ENCODE peak calls at places on chromosomes 4 and X, in eight cellular contexts. W is activated CD8-positive, alpha-beta T cell treated with anti-CD3 and anti-CD28 coated beads for 36 hours; J is A549; F is SK-N-SH; V is lung; T is colonic mucosa; P is lower leg skin; E is brain microvascular endothelial cell. G is an unnamed sample.

GRCh38 chr4:181674315-181674714 is 568.9 kb upstream of the TENM3 start:
- DNase-seq in T (no peak), W (no peak), E (no peak), F (no peak), V (no peak), P (no peak), J (no peak), G (no peak)

GRCh38 chr4:152935661-152936445 is at the start of gene FHDC1:
- DNase-seq in V (peak; percentile 82), J (no peak), W (peak; percentile 28), E (no peak), T (peak; percentile 86), P (no peak), F (peak; percentile 80), G (peak; percentile 58)

GRCh38 chr4:150283689-150284088 is 205.4 kb downstream of the DCLK2 start:
- DNase-seq in P (no peak), J (no peak), F (peak; percentile 30), V (no peak), W (no peak), T (no peak), E (peak; percentile 99), G (no peak)

GRCh38 chr4:11769425-11769824 is 340.7 kb upstream of the HS3ST1 start:
- DNase-seq in P (no peak), J (no peak), W (no peak), E (peak; percentile 1), V (no peak), F (no peak), T (no peak), G (no peak)

GRCh38 chr4:53545238-53545637 is 46.0 kb downstream of the LNX1 start:
- DNase-seq in F (no peak), W (no peak), E (no peak), P (no peak), V (no peak), T (no peak), J (no peak), G (no peak)

GRCh38 chr4:94849901-94850300 is 92.1 kb downstream of the BMPR1B start:
- DNase-seq in V (no peak), J (no peak), T (no peak), P (no peak), F (no peak), E (no peak), W (no peak), G (no peak)

GRCh38 chrX:10482262-10482661 is 138.1 kb downstream of the MID1 start:
- DNase-seq in W (no peak), F (no peak), J (no peak), E (no peak), P (no peak), T (no peak), V (no peak), G (peak; percentile 7)

GRCh38 chr4:158112612-158113011 is 60.2 kb downstream of the GASK1B start:
- DNase-seq in W (no peak), P (no peak), J (no peak), F (no peak), V (no peak), T (no peak), E (no peak), G (no peak)

DNA sequence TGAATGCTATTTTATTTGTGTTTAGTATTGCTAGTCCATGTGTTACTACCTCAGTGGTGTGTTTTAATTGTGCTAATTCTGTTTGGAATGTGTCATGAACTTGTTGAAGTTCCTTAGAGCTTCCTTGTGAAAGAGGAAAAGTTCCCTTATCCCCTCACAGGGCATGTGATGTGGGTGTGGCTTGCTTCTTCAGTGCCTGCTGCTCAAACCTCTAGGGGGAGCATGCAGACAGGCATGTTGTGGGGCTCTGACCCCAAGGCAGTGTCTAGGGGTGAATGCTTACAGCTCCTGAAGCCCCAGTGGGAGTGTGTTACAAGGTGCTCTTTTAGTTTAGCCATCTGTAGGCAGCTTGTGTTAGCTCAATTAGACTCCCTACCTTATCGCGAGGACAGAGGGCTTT is 86.5 kb downstream of the MAGED4 start:
- DNase-seq in J (no peak), W (peak; percentile 8), V (no peak), T (no peak), E (no peak), F (no peak), P (no peak), G (no peak)
- TF ChIP-seq CTCF in J (no peak), W (no peak), V (no peak), T (no peak), E (peak; percentile 58), F (peak; percentile 42), P (no peak), G (peak; percentile 41)

GRCh38 chr4:3074846-3075651 is 568 bp downstream of the HTT start:
- DNase-seq in W (peak; percentile 71), J (peak; percentile 37), E (peak; percentile 66), P (peak; percentile 43), V (peak; percentile 72), F (peak; percentile 74), T (peak; percentile 70), G (peak; percentile 59)

GRCh38 chr4:3071811-3072210 is 2.5 kb downstream of the HTT-AS start:
- DNase-seq in E (no peak), J (no peak), F (no peak), T (no peak), W (no peak), V (no peak), P (no peak), G (no peak)

GRCh38 chr4:3074078-3074845 is at the start of the genes HTT and HTT-AS:
- DNase-seq in F (peak; percentile 99), E (peak; percentile 86), J (peak; percentile 72), W (peak; percentile 97), V (peak; percentile 98), T (peak; percentile 99), P (peak; percentile 94), G (peak; percentile 99)

GRCh38 chr4:3075652-3075981 is 1.1 kb downstream of the HTT start:
- DNase-seq in W (no peak), J (no peak), E (no peak), P (no peak), V (no peak), T (no peak), F (no peak), G (no peak)

DNA sequence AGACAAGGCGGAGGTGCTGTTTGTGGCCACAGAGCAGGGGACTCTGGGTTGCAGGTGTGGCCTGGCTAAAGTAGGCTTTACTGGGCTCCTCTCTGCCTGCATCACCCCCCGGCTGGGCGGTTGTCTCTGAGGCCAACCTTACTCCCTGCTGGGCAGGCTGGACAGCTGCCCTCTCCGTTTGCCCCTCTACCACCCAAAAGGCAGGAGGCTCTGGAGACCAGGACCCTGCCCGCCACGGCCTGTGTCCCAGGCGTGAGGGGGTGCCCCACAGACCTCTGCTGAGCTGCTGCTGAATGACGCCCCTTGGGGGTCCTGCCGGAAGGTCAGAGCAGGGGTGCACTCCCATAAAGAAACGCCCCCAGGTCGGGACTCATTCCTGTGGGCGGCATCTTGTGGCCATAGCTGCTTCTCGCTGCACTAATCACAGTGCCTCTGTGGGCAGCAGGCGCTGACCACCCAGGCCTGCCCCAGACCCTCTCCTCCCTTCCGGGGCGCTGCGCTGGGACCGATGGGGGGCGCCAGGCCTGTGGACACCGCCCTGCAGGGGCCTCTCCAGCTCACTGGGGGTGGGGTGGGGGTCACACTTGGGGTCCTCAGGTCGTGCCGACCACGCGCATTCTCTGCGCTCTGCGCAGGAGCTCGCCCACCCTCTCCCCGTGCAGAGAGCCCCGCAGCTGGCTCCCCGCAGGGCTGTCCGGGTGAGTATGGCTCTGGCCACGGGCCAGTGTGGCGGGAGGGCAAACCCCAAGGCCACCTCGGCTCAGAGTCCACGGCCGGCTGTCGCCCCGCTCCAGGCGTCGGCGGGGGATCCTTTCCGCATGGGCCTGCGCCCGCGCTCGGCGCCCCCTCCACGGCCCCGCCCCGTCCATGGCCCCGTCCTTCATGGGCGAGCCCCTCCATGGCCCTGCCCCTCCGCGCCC is 920 bp downstream of the HTT-AS start:
- DNase-seq in F (peak; percentile 59), V (peak; percentile 31), P (no peak), W (peak; percentile 6), J (no peak), E (no peak), T (peak; percentile 23), G (no peak)
- TF ChIP-seq CTCF in F (peak; percentile 36), V (no peak), P (no peak), W (no peak), J (no peak), E (peak; percentile 26), T (no peak), G (peak; percentile 37)

GRCh38 chr4:102423375-102423774 is 77.8 kb upstream of the NFKB1 start:
- DNase-seq in T (no peak), J (no peak), F (no peak), P (no peak), V (no peak), E (no peak), W (no peak), G (no peak)

GRCh38 chr4:102416765-102417164 is 71.5 kb upstream of the SLC39A8 start:
- DNase-seq in F (no peak), T (no peak), V (no peak), P (no peak), E (no peak), J (no peak), W (no peak), G (no peak)

GRCh38 chr4:102422843-102423242 is 77.6 kb upstream of the SLC39A8 start:
- DNase-seq in F (no peak), W (no peak), J (no peak), P (no peak), T (no peak), E (no peak), V (no peak), G (no peak)

DNA sequence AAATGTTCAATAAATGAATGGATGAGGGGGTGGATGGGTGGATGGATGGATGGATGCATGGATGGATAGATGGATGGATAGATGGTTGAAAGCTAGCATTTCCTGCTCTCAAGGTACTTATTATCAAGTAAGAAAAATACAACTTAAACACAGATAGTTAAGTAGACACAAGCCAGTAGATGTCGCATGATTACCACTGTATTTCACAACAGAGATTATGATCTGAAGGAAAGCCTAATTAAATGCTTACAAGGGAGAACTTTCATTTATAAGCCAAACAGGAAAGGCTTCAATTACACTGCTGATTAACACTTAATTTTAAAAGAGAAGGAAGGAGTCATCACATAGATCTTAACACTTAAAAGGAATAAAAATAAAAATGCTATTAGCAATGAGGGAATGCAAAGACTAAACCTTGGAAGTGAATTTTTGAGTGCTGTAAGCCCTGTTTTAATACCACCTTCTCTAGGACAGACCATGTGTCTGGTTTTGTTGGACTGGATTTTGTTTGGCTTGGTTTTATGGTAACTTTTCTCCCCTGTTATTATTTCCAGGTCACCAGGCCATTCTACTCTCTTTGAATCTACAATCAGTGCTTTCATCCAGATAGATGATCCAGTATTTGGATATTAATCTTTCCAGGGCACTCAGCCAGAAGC is 75.4 kb upstream of the SLC39A8 start:
- DNase-seq in T (no peak), W (no peak), P (no peak), V (no peak), E (no peak), J (no peak), F (no peak), G (no peak)
- TF ChIP-seq CTCF in T (no peak), W (no peak), P (no peak), V (no peak), E (no peak), J (peak; percentile 16), F (no peak), G (no peak)

DNA sequence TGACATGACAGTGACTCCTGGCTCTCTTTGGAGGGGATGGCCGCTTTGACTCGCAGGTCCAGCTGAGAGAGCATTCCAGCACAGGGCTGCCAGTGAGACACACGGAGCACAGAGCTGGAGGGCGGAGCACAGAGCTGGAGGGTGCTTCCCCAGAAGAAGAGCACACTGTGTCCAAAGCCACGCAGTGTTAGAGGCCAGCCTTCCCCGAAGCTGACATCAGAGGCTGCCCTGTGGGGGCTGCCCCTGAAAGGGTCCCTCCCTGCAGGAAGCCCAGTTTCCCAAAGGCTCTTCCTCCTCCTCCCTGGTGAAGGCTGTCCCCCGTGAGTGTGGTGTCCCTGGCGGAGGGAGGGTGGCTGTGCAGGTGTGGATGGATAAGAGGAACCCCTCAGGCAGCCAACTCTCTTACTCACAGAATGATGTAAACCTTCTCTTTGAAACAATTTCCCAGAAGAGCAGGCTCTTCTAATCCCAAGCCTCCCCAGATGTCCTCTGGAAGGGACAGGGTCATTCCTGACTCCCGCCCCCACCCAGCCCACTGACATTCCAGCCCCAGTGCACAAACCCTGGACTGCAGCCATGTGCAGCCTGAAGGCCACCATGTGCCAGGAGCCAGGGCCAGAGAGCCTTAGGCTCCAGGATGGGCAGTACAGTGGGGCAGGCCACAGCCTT is 53.4 kb downstream of the PSAPL1 start:
- DNase-seq in F (no peak), J (no peak), V (no peak), T (no peak), W (no peak), P (no peak), E (no peak), G (no peak)
- TF ChIP-seq CTCF in F (no peak), J (no peak), V (no peak), T (no peak), W (no peak), P (no peak), E (peak; percentile 4), G (no peak)